ENCODE peak calls at places on chromosomes 7 and 10, in eight cellular contexts. K is right atrium auricular region, Z is mammary epithelial cell, V is right lobe of liver, U is neural progenitor cell, G is lower lobe of right lung, S is cardiac muscle cell, F is fibroblast of lung. H is an unnamed sample. For H3K36me3, the result is how much of the 10 kb centered on the place peaks cover.

GRCh38 chr10:113656896-113657295 is 6.9 kb downstream of the NRAP start:
- DNase-seq in F (no peak), K (no peak), V (no peak), Z (no peak), S (no peak), U (no peak), G (no peak), H (no peak)

GRCh38 chr10:63382066-63382465 is 83.7 kb downstream of the JMJD1C start:
- DNase-seq in U (no peak), S (no peak), V (no peak), F (no peak), Z (no peak), G (no peak), K (no peak), H (no peak)

GRCh38 chr10:62183442-62183841 is 85.2 kb downstream of the RTKN2 start:
- DNase-seq in U (no peak), K (no peak), Z (peak), G (no peak), V (no peak), F (no peak), S (no peak), H (no peak)

GRCh38 chr10:121696854-121697253 is 98.6 kb upstream of the FGFR2 start:
- DNase-seq in U (peak), F (no peak), S (no peak), G (no peak), V (no peak), Z (no peak), K (no peak), H (peak)

GRCh38 chr10:21053953-21054352 is 156.8 kb upstream of the NEBL start:
- DNase-seq in G (no peak), U (no peak), F (no peak), K (no peak), S (no peak), V (no peak), Z (no peak), H (no peak)

GRCh38 chr10:52031771-52032170 is 282.3 kb upstream of the DKK1 start:
- DNase-seq in Z (no peak), S (peak), K (no peak), G (no peak), F (peak), V (no peak), U (peak), H (no peak)

GRCh38 chr7:44380179-44380830 is 54.9 kb upstream of the CAMK2B start:
- DNase-seq in S (no peak), K (no peak), U (no peak), V (peak), Z (no peak), G (no peak), F (no peak), H (no peak)

GRCh38 chr10:68231106-68231901 is 609 bp downstream of the ATOH7 start:
- DNase-seq in Z (peak), K (peak), F (peak), U (peak), S (peak), G (peak), V (peak), H (no peak)

GRCh38 chr10:66928000-66928770 is 2.3 kb downstream of the LRRTM3 start:
- DNase-seq in Z (no peak), U (peak), F (peak), G (no peak), S (peak), K (no peak), V (no peak), H (peak)

GRCh38 chr10:98416589-98416988 is 1.6 kb upstream of the PYROXD2 start:
- DNase-seq in F (no peak), K (no peak), V (no peak), G (no peak), Z (no peak), U (no peak), S (no peak), H (no peak)

GRCh38 chr7:98551541-98552273 is 65.4 kb upstream of the NPTX2 start:
- DNase-seq in F (no peak), V (no peak), K (no peak), Z (no peak), U (no peak), G (no peak), S (no peak), H (peak)

GRCh38 chr10:116612107-116612506 is 8.6 kb upstream of the PNLIPRP2 start:
- DNase-seq in F (no peak), G (no peak), Z (no peak), U (no peak), S (no peak), V (no peak), K (no peak), H (no peak)

GRCh38 chr10:63977329-63977923 is 456.2 kb downstream of the REEP3 start:
- DNase-seq in V (no peak), Z (peak), K (no peak), S (peak), F (peak), U (peak), G (no peak), H (no peak)

GRCh38 chr7:128396357-128396756 is 13.4 kb downstream of the IMPDH1 start:
- DNase-seq in U (no peak), Z (no peak), G (no peak), V (no peak), S (no peak), K (no peak), F (no peak), H (no peak)

GRCh38 chr7:119472398-119473038 is 800.5 kb upstream of the KCND2 start:
- DNase-seq in U (no peak), V (peak), K (no peak), F (no peak), Z (no peak), S (no peak), G (no peak), H (no peak)

GRCh38 chr10:122126763-122127659 is 138.0 kb downstream of the TACC2 start:
- DNase-seq in Z (peak), K (no peak), S (peak), G (no peak), U (peak), V (no peak), F (peak), H (no peak)

GRCh38 chr7:135414850-135415439 is 95.0 kb downstream of the CNOT4 start:
- DNase-seq in Z (peak), V (peak), S (peak), F (peak), U (peak), G (no peak), K (no peak), H (peak)

GRCh38 chr7:121391686-121392085 is 4.4 kb downstream of the FAM3C start:
- DNase-seq in S (no peak), U (no peak), Z (no peak), V (no peak), K (no peak), F (no peak), G (no peak), H (no peak)

GRCh38 chr7:91636129-91636724 is 244.3 kb downstream of the MTERF1 start:
- DNase-seq in S (peak), U (peak), K (no peak), Z (peak), F (peak), V (no peak), G (no peak), H (no peak)

GRCh38 chr7:3942778-3943177 is 641.7 kb downstream of the SDK1 start:
- DNase-seq in G (no peak), K (no peak), Z (no peak), S (no peak), U (no peak), V (no peak), F (peak), H (no peak)

GRCh38 chr10:60496181-60496580 is 106.5 kb upstream of the ANK3 start:
- DNase-seq in F (no peak), U (no peak), G (no peak), S (peak), K (no peak), V (no peak), Z (no peak), H (no peak)

GRCh38 chr7:37248396-37248836 is 200.2 kb downstream of the ELMO1 start:
- DNase-seq in K (no peak), V (no peak), G (no peak), U (peak), F (peak), Z (no peak), S (peak), H (no peak)

GRCh38 chr7:7265057-7265456 is 82.7 kb downstream of the C1GALT1 start:
- DNase-seq in V (no peak), S (peak), G (no peak), F (peak), Z (no peak), K (no peak), U (no peak), H (no peak)

GRCh38 chr7:150428671-150429451 is 21.6 kb upstream of the GIMAP8 start:
- DNase-seq in U (peak), Z (peak), S (peak), K (peak), V (peak), F (peak), G (no peak), H (no peak)

GRCh38 chr7:30321992-30322637 is 37.7 kb downstream of the ZNRF2 start:
- DNase-seq in K (no peak), Z (peak), F (peak), U (no peak), S (peak), V (no peak), G (no peak), H (no peak)

GRCh38 chr10:133442191-133442966 is 11.4 kb upstream of the SCART1 start:
- DNase-seq in G (no peak), V (no peak), S (no peak), F (no peak), Z (no peak), U (no peak), K (peak), H (peak)

GRCh38 chr7:46369933-46370654 is 449.0 kb upstream of the IGFBP3 start:
- DNase-seq in G (no peak), F (peak), U (no peak), V (no peak), Z (peak), S (peak), K (no peak), H (no peak)

GRCh38 chr10:32318476-32318896 is 28.5 kb downstream of the EPC1 start:
- DNase-seq in Z (no peak), S (no peak), G (no peak), V (no peak), F (peak), U (no peak), K (no peak), H (no peak)

GRCh38 chr10:72090326-72090725 is 2.0 kb upstream of the SPOCK2 start:
- DNase-seq in Z (no peak), G (no peak), S (no peak), U (no peak), K (no peak), V (no peak), F (no peak), H (no peak)

GRCh38 chr10:17075510-17075909 is 54.1 kb downstream of the CUBN start:
- DNase-seq in U (no peak), G (no peak), V (no peak), Z (peak), F (peak), K (no peak), S (peak), H (no peak)

GRCh38 chr7:151631968-151632749 is 112.5 kb upstream of the RHEB start:
- DNase-seq in F (peak), U (peak), S (peak), G (peak), V (peak), Z (peak), K (peak), H (peak)

GRCh38 chr10:88149906-88150305 is 286.5 kb downstream of the PTEN start:
- DNase-seq in G (no peak), Z (peak), V (no peak), S (no peak), U (no peak), F (no peak), K (no peak), H (no peak)

GRCh38 chr7:86643478-86644281 is at the start of gene GRM3:
- DNase-seq in V (no peak), U (peak), S (peak), F (no peak), Z (no peak), K (no peak), G (peak), H (no peak)

GRCh38 chr10:110912374-110912773 is 6.6 kb downstream of the BBIP1 start:
- DNase-seq in S (peak), U (no peak), F (peak), G (no peak), Z (no peak), K (no peak), V (no peak), H (no peak)

GRCh38 chr10:36094091-36094490 is 452.0 kb upstream of the FZD8 start:
- DNase-seq in U (no peak), Z (peak), F (no peak), S (no peak), K (no peak), G (no peak), V (no peak), H (no peak)

GRCh38 chr7:79281406-79281805 is 172.1 kb downstream of the MAGI2 start:
- DNase-seq in Z (no peak), G (no peak), F (peak), S (peak), U (no peak), V (no peak), K (no peak), H (no peak)

GRCh38 chr7:74043523-74043951 is 15.6 kb downstream of the ELN start:
- DNase-seq in V (no peak), K (no peak), F (no peak), Z (no peak), G (no peak), U (peak), S (peak), H (no peak)

GRCh38 chr7:39507866-39508551 is 58.2 kb upstream of the YAE1 start:
- DNase-seq in U (no peak), F (no peak), Z (no peak), G (peak), K (no peak), S (no peak), V (no peak), H (no peak)

DNA sequence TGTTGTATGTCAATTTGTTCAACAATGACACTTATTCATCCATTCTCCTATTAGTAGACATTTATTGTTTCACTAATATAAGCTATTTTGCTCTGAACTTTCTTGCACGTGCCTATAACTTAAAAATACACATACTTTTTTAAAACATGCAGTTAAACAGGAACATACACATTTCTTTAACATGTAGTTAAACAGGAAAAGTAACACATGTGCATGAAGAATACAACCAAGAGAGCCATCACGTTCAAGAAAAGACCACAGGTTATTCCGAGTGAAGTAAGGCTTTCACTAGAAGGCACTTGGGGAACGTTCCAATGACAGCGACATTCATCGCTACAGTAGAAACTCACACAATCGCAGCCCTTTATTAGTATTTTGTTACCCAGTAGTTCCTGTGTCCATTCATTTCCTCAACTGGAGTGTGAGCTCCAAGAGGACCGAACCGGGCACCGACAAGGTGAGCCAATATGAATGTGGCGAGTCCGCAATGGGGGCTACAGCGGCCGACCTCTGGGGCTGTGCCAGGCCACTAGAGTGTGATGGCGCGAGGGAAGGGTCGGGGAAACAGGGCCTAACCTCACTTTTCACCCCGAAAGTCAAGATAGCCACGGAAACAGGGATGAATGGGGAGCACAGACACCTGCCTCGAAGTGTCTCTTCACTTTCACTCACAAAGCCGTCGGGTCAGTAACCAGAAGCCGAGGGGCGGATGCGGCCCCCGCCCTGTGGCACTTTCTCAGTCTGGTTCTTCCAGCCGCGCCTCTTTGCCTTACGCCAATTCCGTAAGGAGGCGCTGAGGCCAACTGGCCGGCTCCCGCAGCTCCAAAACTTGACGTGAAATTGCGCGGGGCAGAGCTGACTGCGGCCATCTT is 775 bp upstream of the SEPTIN7 start:
- DNase-seq in G (peak), S (peak), K (peak), Z (peak), U (peak), F (peak), V (peak), H (peak)
- TF ChIP-seq CTCF in G (no peak), S (no peak), K (no peak), Z (no peak), U (no peak), F (no peak), V (no peak), H (no peak)

DNA sequence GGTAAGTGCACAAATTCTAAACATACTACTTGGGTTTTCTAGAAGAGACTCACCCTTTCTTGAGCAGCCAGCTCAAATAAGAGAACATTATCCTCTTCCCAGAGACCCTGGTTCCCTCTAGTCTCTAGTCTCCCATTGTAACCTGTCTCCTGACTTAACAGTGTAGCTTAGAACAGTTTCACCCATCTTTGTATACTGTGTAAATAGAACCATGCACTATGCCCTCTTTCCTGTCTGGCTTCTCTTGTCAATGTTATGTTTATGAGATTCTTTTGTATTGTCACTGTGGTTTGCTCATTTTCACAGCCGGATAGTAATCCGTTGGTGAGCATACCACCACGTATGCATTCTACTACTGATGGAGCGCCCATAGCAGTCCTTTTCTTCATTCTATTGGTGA is 227.4 kb upstream of the PLPP4 start:
- DNase-seq in V (no peak), Z (no peak), K (no peak), S (no peak), U (no peak), G (no peak), F (no peak), H (no peak)
- H3K36me3 ChIP-seq in V (under half), Z (under half), K (under half), S (under half), U (under half), G (under half), F (under half), H (under half)

DNA sequence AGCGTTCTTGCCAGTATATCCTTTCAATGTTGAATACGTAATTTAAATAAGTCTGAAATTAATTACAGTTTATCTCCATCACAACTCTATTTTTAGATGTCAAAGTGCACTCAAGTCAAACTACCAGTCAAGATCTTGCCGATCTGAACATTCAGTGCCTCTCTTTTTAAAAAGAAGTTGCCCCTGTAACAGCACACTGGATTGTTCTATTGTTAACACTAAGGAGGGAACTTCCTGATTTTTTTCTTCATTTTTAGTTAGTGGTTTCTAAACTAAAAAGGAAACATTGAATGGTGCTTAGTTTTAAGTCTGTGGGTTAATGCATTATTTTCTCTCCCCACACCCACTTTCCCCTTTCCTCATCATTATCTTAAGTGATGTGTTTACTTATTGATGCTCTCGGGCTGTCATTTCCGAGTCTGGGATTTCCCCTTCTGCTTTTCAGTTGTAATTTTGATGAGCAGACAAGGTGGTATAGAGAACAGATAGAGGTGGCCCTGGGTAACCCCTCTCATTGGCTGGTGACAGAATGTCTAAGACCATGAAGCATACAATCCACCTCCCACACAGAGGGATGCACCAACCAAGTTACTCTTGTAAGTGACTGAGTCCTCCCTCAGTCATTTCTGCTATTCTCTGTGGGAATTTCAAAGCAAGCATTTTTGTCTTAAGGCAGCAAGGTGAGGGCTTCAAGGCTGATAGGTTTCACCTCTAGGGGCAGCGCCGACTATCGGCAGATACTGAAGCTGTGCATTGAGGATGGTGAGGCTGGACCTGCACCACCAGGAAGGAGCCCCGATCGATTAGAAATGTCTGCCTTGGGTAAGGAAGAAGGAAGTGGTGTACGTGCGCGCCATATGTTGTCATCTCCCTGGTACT is 49.4 kb downstream of the CHN2 start:
- DNase-seq in V (no peak), Z (no peak), U (no peak), F (no peak), G (no peak), S (no peak), K (no peak), H (no peak)
- TF ChIP-seq CTCF in V (peak), Z (peak), U (peak), F (no peak), G (no peak), S (no peak), K (no peak), H (peak)

DNA sequence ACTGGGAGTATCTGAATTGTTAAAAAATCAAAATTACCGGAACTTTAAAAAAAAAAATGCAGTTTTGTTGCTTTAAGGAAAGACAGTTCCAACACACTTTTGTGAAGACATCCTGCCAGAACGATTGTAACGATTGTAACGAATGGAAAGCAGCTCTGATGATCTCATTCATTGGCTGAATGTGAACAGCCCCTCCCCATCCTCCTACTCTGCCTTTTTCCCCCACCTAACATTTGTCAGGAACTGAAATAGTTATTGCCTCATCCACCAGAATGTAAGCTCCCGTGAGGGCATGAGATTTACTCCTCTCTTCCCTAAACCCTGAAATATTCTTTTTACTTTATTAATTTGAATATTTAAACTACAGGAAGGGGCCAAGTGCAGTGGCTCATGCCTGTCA is 23.1 kb upstream of the ZC3HAV1L start:
- DNase-seq in S (peak), V (no peak), Z (no peak), F (peak), U (no peak), G (no peak), K (no peak), H (no peak)
- H3K36me3 ChIP-seq in S (under half), V (under half), Z (under half), F (under half), U (under half), G (half or more), K (under half), H (under half)

H was measured in Peyer's patch.